ENCODE peak calls at places on chromosome 9, in five cellular contexts. V is epithelial cell of esophagus, O is uterus, N is coronary artery, M is GM20000. F is an unnamed sample.
A peak's percentile ranks its signal among the peaks of the same experiment; 100 is the strongest.

GRCh38 chr9:108850293-108850897 is 5.4 kb downstream of the ACTL7B start:
- DNase-seq in V (peak; percentile 69), N (no peak), O (no peak), M (peak; percentile 55), F (no peak)

GRCh38 chr9:81631213-81631745 is 58.1 kb downstream of the TLE1 start:
- DNase-seq in N (no peak), M (no peak), V (no peak), O (no peak), F (no peak)

GRCh38 chr9:69412741-69413150 is 87.7 kb downstream of the ENTREP1 start:
- DNase-seq in O (peak; percentile 28), M (peak; percentile 32), V (peak; percentile 35), N (no peak), F (peak; percentile 75)

GRCh38 chr9:71509054-71509453 is 259.3 kb downstream of the CEMIP2 start:
- DNase-seq in M (no peak), O (no peak), N (no peak), V (peak; percentile 57), F (no peak)

GRCh38 chr9:20804476-20805253 is 120.6 kb downstream of the FOCAD start:
- DNase-seq in N (no peak), M (no peak), O (no peak), V (no peak), F (no peak)

GRCh38 chr9:103245369-103245768 is 250.2 kb downstream of the CYLC2 start:
- DNase-seq in N (no peak), M (no peak), O (no peak), V (peak; percentile 3), F (no peak)

GRCh38 chr9:70398145-70398556 is 16.3 kb downstream of the KLF9 start:
- DNase-seq in N (no peak), M (peak; percentile 61), O (no peak), V (no peak), F (no peak)

GRCh38 chr9:132943677-132944293 is 631 bp downstream of the TSC1 start:
- DNase-seq in N (no peak), M (peak; percentile 16), O (no peak), V (peak; percentile 11), F (no peak)

GRCh38 chr9:121246821-121247511 is 21.0 kb upstream of the GSN start:
- DNase-seq in N (no peak), O (peak; percentile 22), M (no peak), V (peak; percentile 30), F (no peak)

GRCh38 chr9:104795082-104795481 is 31.2 kb downstream of the NIPSNAP3B start:
- DNase-seq in O (no peak), V (peak; percentile 46), M (no peak), N (no peak), F (no peak)

GRCh38 chr9:37968228-37968672 is 64.3 kb upstream of the SLC25A51 start:
- DNase-seq in N (no peak), O (no peak), V (peak; percentile 85), M (no peak), F (no peak)

GRCh38 chr9:101594796-101595195 is at the start of gene PPP3R2:
- DNase-seq in V (no peak), N (no peak), O (no peak), M (no peak), F (no peak)

GRCh38 chr9:97906236-97906831 is 16.0 kb downstream of the TRMO start:
- DNase-seq in V (no peak), O (no peak), N (no peak), M (no peak), F (no peak)

GRCh38 chr9:71097696-71098095 is 23.7 kb downstream of the TRPM3 start:
- DNase-seq in V (no peak), N (no peak), M (no peak), O (no peak), F (no peak)

GRCh38 chr9:19127881-19128719 is 808 bp upstream of the PLIN2 start:
- DNase-seq in M (no peak), N (no peak), V (no peak), O (peak; percentile 36), F (peak; percentile 47)

GRCh38 chr9:28688172-28688571 is 1114.9 kb upstream of the C9orf72 start:
- DNase-seq in M (no peak), V (peak; percentile 11), N (no peak), O (no peak), F (no peak)

GRCh38 chr9:103169798-103170197 is 174.7 kb downstream of the CYLC2 start:
- DNase-seq in M (no peak), N (no peak), O (no peak), V (no peak), F (no peak)

GRCh38 chr9:110807956-110808598 is 139.5 kb downstream of the MUSK start:
- DNase-seq in V (no peak), M (peak; percentile 26), N (no peak), O (no peak), F (no peak)

GRCh38 chr9:16102154-16102553 is 549.3 kb downstream of the CCDC171 start:
- DNase-seq in N (no peak), V (no peak), O (peak; percentile 64), M (no peak), F (no peak)

GRCh38 chr9:104286792-104287191 is 192.7 kb downstream of the SMC2 start:
- DNase-seq in M (no peak), V (peak; percentile 14), O (no peak), N (no peak), F (no peak)

DNA sequence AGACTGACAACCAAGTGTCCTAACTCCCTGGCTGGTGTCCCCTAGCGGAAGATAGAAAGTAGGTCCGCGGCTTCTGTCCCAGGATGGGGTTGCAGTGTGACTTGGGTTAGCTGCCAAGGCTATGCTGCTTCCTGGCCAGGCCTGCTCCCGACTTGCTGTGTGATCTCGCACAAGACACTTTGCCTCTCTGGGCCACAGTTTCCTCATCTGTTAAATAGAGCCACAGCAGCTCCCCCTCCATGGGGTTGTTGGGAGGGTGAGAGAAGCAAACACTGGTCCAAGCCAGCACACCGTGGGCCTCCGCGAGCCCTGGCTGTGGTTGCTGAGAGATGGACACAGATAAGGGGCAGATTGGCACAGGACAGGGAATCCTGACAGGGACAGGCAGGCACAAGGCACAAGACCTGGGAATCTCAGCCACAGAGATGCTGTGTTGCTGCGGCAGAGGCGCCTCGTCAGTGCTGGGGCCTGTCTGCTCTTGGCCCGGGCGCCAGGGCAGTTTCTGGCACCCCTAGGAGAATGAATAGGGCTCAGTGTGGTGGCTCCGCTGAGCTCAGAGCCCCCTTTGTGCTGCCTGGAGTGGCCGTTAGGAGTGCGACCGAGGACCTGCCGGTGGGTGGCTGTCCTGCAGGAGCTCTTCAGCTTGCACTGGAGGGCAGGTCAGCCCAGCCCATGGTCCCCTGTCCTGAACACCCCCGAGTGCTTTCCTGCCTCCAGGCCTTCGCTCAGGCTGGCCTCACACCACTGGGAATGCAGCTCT is 1.8 kb upstream of the SH2D3C start:
- DNase-seq in N (no peak), O (no peak), V (no peak), M (no peak), F (no peak)
- TF ChIP-seq CTCF in N (no peak), O (no peak), V (no peak), M (no peak), F (no peak)

GRCh38 chr9:36903541-36904435 is 130.3 kb downstream of the PAX5 start:
- DNase-seq in N (no peak), M (no peak), V (peak; percentile 45), O (no peak), F (no peak)
- TF ChIP-seq CTCF in N (no peak), M (no peak), V (no peak), O (no peak), F (no peak)

DNA sequence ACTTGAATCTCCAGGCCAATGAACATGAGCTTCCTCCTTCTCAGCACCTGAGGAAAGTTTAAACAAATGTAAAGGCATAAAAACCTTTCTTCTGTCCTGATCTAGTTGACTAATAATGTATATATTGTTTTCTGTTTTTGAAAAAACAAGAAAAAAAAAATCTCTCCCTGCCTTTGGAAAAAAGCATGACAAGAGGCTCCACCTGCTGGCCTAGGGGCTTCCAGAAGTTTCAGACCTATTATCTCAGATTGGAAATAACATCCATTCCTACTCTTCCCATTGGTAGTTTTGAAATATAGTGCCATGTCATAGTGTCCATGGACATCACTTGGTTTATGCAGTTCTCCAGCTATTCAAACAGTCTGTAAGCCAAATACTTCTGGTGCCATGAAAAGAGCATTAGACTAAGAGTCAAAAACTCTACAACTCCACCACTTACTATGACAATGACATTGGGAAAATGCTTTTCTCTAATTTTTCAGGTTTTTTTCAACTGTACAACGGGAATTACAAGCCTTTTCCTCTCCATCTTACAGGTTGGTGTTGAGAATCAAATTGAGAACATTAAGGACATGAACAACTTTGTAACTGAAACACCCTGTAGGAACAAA is 409.6 kb upstream of the MPDZ start:
- DNase-seq in V (peak; percentile 39), N (no peak), O (no peak), M (no peak), F (no peak)
- TF ChIP-seq CTCF in V (peak; percentile 55), N (no peak), O (no peak), M (no peak), F (no peak)

GRCh38 chr9:100478192-100478591 is 5.2 kb downstream of the TMEFF1 start:
- DNase-seq in O (no peak), N (no peak), V (no peak), M (no peak), F (no peak)
- TF ChIP-seq CTCF in O (no peak), N (no peak), V (no peak), M (no peak), F (no peak)

DNA sequence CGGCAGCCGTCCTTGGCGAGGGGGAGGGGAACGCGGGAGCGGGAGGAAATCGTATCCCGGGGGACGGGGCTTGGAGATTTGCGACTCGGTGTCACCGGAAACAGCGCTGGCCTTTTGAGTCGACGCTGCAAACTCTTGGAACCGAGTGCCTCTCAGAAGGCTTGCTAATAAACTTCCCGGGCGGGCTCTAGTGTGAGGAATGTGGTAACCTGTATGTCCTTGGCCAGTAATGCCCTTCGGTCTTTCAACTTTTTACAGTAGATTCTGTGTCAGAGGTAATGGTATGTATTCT is 82.7 kb downstream of the PTPDC1 start:
- DNase-seq in M (no peak), O (no peak), V (no peak), N (no peak), F (no peak)
- TF ChIP-seq CTCF in M (no peak), O (no peak), V (peak; percentile 16), N (no peak), F (no peak)

GRCh38 chr9:73667749-73668148 is 516.1 kb downstream of the ANXA1 start:
- DNase-seq in N (no peak), O (no peak), M (no peak), V (peak; percentile 35), F (no peak)
- TF ChIP-seq CTCF in N (no peak), O (no peak), M (no peak), V (peak; percentile 49), F (no peak)

GRCh38 chr9:79570449-79571308 is 1.1 kb upstream of the TLE4 start:
- DNase-seq in N (peak; percentile 78), V (peak; percentile 31), M (peak; percentile 38), O (peak; percentile 41), F (peak; percentile 53)

GRCh38 chr9:79565245-79565644 is 6.5 kb upstream of the TLE4 start:
- DNase-seq in M (peak; percentile 10), V (peak; percentile 88), N (no peak), O (no peak), F (no peak)

GRCh38 chr9:79569814-79570448 is 1.8 kb upstream of the TLE4 start:
- DNase-seq in N (no peak), M (no peak), O (no peak), V (no peak), F (no peak)

GRCh38 chr9:79568337-79569084 is 3.3 kb upstream of the TLE4 start:
- DNase-seq in O (no peak), V (no peak), M (peak; percentile 10), N (no peak), F (no peak)

DNA sequence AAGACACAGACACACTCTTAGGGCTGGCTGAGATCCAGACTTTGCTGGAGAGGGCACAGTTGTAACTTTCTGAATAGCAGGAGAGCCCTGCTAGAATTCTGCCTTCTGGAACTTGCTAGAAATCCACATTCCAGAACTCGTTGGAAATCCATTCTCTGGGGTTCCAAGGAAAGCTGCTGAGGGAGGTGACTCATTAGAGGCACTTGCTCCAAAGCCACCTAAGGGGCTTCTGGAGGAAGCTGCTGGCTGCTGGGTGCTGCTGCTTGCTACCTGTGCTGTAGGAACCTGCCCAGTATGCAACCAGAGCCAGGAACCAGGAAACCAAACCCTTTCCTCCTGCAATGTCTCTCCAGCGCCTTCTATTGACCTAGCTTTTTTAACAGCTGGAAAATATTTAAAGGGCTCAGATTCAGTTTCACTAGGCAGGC is 4.1 kb upstream of the TLE4 start:
- DNase-seq in O (no peak), V (peak; percentile 57), N (no peak), M (no peak), F (no peak)
- TF ChIP-seq CTCF in O (no peak), V (peak; percentile 47), N (no peak), M (no peak), F (no peak)